ENCODE peak calls at places on chromosome 7, in four cellular contexts. K is astrocyte of the cerebellum, L is upper lobe of left lung, P is body of pancreas. O is an unnamed sample.

GRCh38 chr7:50647286-50647980 is 82.2 kb upstream of the DDC start:
- DNase-seq in K (no peak), L (no peak), P (no peak), O (no peak)

GRCh38 chr7:125423444-125424155 is 494.0 kb upstream of the POT1 start:
- DNase-seq in K (peak; percentile 36), L (no peak), P (no peak), O (no peak)

GRCh38 chr7:47485640-47486435 is 96.1 kb downstream of the TNS3 start:
- DNase-seq in P (peak; percentile 91), L (no peak), K (no peak), O (peak; percentile 72)

GRCh38 chr7:41885748-41886147 is 182.9 kb upstream of the INHBA start:
- DNase-seq in L (no peak), P (no peak), K (no peak), O (peak; percentile 85)

GRCh38 chr7:80967536-80968297 is 48.9 kb upstream of the SEMA3C start:
- DNase-seq in L (no peak), P (no peak), K (peak; percentile 62), O (peak; percentile 33)

GRCh38 chr7:17846935-17847334 is 93.4 kb downstream of the SNX13 start:
- DNase-seq in K (no peak), P (no peak), L (no peak), O (no peak)

GRCh38 chr7:23470290-23471089 is at the start of gene IGF2BP3:
- DNase-seq in K (peak; percentile 86), L (no peak), P (no peak), O (peak; percentile 98)

GRCh38 chr7:23454880-23455526 is 15.3 kb downstream of the IGF2BP3 start:
- DNase-seq in L (no peak), K (no peak), P (no peak), O (no peak)

GRCh38 chr7:516606-517456 is 2.8 kb downstream of the PDGFA start:
- DNase-seq in L (peak; percentile 87), P (peak; percentile 66), K (peak; percentile 32), O (peak; percentile 85)

GRCh38 chr7:92851732-92852131 is 15.4 kb upstream of the CDK6 start:
- DNase-seq in K (no peak), L (no peak), P (no peak), O (no peak)

DNA sequence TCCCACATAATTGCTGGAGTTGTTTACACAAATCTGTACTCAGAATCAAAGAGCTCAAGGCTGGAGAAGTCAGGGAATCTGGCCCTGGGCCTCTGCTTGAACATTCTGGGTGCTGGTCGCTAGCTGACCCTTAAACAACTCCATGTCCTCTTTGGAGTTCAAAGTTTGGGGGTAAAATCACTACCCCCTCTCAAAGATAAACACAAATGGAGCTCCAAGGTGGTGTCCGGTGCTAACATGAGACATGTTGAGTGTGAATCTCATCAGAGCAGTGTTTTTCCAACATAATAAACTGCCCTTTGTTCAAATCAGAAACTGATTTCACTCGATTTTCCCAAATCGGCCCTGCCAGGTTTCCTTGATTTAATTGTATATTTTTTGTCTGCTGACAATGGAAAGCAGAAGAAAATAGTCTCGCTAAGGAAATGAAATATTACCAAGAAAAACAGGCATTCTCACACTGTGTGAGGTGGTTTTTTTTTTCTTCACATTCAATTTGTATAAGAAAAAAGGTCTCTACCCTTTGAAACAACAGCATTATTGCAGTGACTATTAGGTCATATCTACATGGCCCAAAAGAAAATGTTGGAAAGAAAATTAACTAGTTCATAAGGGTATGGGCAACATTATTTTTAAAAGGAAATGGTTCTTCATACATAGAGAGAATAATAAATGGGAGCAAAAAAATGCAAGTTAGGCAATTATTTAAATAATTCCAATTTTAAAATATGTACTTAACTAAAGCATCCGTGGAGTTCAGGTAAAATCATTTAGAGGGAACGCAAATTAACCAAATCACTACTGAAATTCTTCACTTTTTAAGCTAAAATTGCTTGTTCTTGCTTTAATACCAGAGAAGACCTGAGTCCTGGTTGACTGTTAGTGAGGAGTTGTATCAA is 56.1 kb upstream of the CAPZA2 start:
- DNase-seq in P (no peak), L (no peak), K (no peak), O (no peak)
- H3K4me3 ChIP-seq in P (no peak overlapping the region), L (no peak overlapping the region), K (no peak overlapping the region), O (no peak overlapping the region)

GRCh38 chr7:71237945-71238344 is 106.0 kb downstream of the GALNT17 start:
- DNase-seq in K (no peak), L (no peak), P (no peak), O (no peak)
- TF ChIP-seq CTCF in K (no peak), L (no peak), P (peak; percentile 30), O (no peak)

GRCh38 chr7:27107391-27107900 is 5.0 kb upstream of the HOXA2 start:
- DNase-seq in L (no peak), K (no peak), P (no peak), O (no peak)

GRCh38 chr7:27106906-27107250 is 4.4 kb upstream of the HOXA2 start:
- DNase-seq in P (no peak), K (no peak), L (no peak), O (no peak)

GRCh38 chr7:27108390-27109127 is 6.1 kb upstream of the HOXA2 start:
- DNase-seq in L (peak; percentile 89), P (no peak), K (no peak), O (no peak)

GRCh38 chr7:27106181-27106905 is 3.9 kb upstream of the HOXA2 start:
- DNase-seq in K (no peak), P (no peak), L (peak; percentile 87), O (no peak)

GRCh38 chr7:27107901-27108381 is 5.5 kb upstream of the HOXA2 start:
- DNase-seq in P (no peak), L (peak; percentile 80), K (no peak), O (no peak)
- H3K4me3 ChIP-seq in P (no peak overlapping the region), L (peak overlapping the region; percentile 49), K (peak overlapping the region; percentile 32), O (no peak overlapping the region)

GRCh38 chr7:40697653-40698052 is 562.8 kb downstream of the SUGCT start:
- DNase-seq in K (no peak), L (no peak), P (no peak), O (no peak)

GRCh38 chr7:40698921-40699260 is 564.1 kb downstream of the SUGCT start:
- DNase-seq in P (no peak), K (no peak), L (no peak), O (no peak)

GRCh38 chr7:40698214-40698920 is 563.6 kb downstream of the SUGCT start:
- DNase-seq in K (no peak), L (no peak), P (no peak), O (no peak)

GRCh38 chr7:40701836-40702551 is 567.2 kb downstream of the SUGCT start:
- DNase-seq in L (no peak), K (no peak), P (no peak), O (no peak)

DNA sequence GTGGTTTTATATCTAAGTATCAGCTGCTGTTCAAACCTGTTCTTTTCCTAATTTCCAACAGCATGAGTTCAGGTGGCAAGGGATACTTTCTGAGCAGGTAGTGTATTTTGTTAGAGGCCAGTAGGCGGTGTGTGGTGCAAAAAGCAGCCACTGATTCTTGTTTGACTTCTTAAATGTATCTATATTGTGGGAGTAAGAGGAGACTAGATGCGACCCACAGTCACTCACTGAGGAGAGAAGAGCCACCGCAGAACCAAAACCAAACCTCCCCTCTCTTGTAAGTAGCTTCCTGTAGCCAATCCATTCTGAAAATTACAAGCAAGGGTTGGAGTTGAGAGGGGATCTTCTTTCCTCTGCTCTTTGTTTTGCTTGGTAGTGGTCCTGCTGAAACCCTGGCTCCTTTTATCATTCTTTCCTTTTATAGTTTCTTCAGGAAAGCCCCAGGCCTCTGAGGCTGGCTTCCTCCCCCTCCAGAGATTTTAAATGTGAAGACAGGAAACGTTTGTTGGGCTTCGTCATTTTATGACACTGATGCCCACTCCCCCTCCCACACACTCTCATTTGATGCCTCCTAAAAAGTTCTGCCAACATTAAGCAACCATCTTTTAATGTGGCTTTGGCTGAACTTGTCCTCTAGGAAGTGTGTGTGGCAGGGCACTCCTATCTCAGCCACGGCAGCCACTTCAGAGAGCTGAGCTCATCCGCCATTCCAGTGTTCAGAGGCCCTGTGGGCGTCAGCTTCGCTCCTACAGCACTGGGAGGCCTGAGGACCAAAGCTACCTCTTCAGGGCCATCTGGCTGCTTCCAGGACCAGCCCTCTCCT is 566.1 kb downstream of the SUGCT start:
- DNase-seq in P (no peak), L (no peak), K (no peak), O (peak; percentile 21)
- TF ChIP-seq CTCF in P (no peak), L (no peak), K (no peak), O (no peak)

GRCh38 chr7:131544449-131545425 is 11.7 kb downstream of the PODXL start:
- DNase-seq in P (no peak), L (no peak), K (no peak), O (peak; percentile 66)
- H3K4me3 ChIP-seq in P (no peak overlapping the region), L (no peak overlapping the region), K (no peak overlapping the region), O (no peak overlapping the region)

GRCh38 chr7:101216001-101216859 is 1.2 kb downstream of the PLOD3 start:
- DNase-seq in K (no peak), L (no peak), P (no peak), O (peak; percentile 34)

GRCh38 chr7:101220295-101220694 is 2.3 kb downstream of the ZNHIT1 start:
- DNase-seq in P (no peak), L (no peak), K (no peak), O (no peak)

GRCh38 chr7:101217388-101218235 is at the start of the genes PLOD3 and ZNHIT1:
- DNase-seq in K (peak; percentile 97), P (peak; percentile 98), L (peak; percentile 97), O (peak; percentile 98)

GRCh38 chr7:101218236-101219130 is 518 bp downstream of the ZNHIT1 start:
- DNase-seq in L (no peak), P (no peak), K (no peak), O (peak; percentile 35)

DNA sequence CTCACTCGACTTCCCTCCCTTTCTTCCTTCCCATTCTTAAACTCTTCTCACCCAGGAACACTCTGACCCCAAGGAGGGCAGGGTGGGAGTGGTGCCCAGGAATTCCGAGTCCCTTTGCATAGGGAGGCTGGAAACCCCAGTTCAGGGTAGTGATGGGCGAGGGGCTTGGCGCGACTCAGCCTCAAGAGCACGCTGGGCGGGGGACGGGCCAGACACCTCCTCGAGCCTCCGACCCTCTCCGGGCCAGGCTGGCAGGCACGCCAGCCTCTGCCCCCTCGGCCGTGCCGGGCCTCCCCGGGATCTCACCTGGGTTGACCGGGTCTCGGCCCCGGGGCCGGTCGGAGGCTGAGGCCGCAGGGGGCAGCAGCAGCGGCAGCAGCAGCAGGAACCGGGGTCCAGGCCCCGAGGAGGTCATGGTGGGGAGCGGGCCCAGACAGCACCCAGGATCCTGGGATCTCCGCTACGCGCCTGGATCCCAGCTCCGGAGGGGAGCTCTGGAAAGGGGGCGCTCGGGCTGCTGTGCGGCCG is 457 bp downstream of the PLOD3 start:
- DNase-seq in P (no peak), L (no peak), K (no peak), O (no peak)
- TF ChIP-seq CTCF in P (no peak), L (no peak), K (peak; percentile 8), O (peak; percentile 12)

GRCh38 chr7:1940863-1941262 is 270.8 kb downstream of the ELFN1 start:
- DNase-seq in L (peak; percentile 86), K (no peak), P (no peak), O (no peak)

GRCh38 chr7:1941464-1942025 is 271.5 kb downstream of the ELFN1 start:
- DNase-seq in K (no peak), P (no peak), L (peak; percentile 80), O (no peak)

GRCh38 chr7:1938788-1939433 is 268.8 kb downstream of the ELFN1 start:
- DNase-seq in L (peak; percentile 81), P (no peak), K (no peak), O (no peak)

GRCh38 chr7:1939434-1940401 is 269.6 kb downstream of the ELFN1 start:
- DNase-seq in P (no peak), L (peak; percentile 84), K (no peak), O (no peak)

DNA sequence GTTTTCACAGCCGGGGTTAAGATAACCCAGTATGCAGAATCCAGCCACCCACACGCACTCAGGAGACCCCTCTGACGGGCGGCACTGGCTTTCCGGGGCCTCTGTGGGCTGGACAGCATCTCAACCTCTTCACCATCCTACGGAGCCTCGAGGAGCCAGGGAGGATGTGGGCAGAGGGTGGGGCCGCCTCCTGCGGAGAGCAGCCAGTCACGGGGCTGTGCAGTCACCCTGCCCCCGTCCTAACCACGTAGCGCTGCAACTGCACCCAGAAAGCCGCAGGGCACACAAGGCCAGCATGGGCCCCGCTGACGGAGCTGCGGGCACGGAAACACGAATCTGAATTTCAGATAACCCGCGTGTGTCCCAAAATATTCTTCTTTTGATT is 270.3 kb downstream of the ELFN1 start:
- DNase-seq in L (peak; percentile 88), P (no peak), K (no peak), O (peak; percentile 74)
- H3K4me3 ChIP-seq in L (peak overlapping the region; percentile 41), P (no peak overlapping the region), K (no peak overlapping the region), O (no peak overlapping the region)